ENCODE peak calls at places on chromosomes 2 and 18, in seven cellular contexts. U, N, Z, H, L, W and Y are unnamed samples.

GRCh38 chr2:85763831-85764230 is 10.0 kb downstream of the ATOH8 start:
- DNase-seq in L (no peak), H (no peak), Z (no peak), W (peak), N (no peak), U (no peak), Y (no peak)

GRCh38 chr2:236769981-236770671 is 200.5 kb downstream of the ACKR3 start:
- DNase-seq in W (no peak), L (no peak), Z (peak), U (no peak), N (peak), H (no peak), Y (no peak)

GRCh38 chr2:207833265-207833751 is 63.6 kb upstream of the FZD5 start:
- DNase-seq in N (no peak), Z (no peak), L (no peak), H (peak), U (no peak), W (no peak), Y (no peak)

GRCh38 chr2:121696410-121696930 is 40.2 kb downstream of the NIFK start:
- DNase-seq in W (no peak), N (no peak), H (no peak), L (no peak), U (no peak), Z (no peak), Y (no peak)

GRCh38 chr18:36912887-36913286 is 84.0 kb downstream of the KIAA1328 start:
- DNase-seq in U (no peak), L (no peak), Z (no peak), N (no peak), H (no peak), W (no peak), Y (no peak)

GRCh38 chr2:237064203-237065061 is 21.3 kb upstream of the COPS8 start:
- DNase-seq in H (no peak), U (no peak), L (peak), N (no peak), W (no peak), Z (no peak), Y (no peak)

GRCh38 chr2:126543081-126543480 is 112.9 kb upstream of the GYPC start:
- DNase-seq in Z (peak), U (no peak), H (no peak), L (no peak), N (no peak), W (no peak), Y (no peak)

GRCh38 chr2:30709516-30709915 is 97.7 kb downstream of the CAPN13 start:
- DNase-seq in L (no peak), W (no peak), H (peak), N (no peak), Z (no peak), U (no peak), Y (no peak)

GRCh38 chr18:42141439-42141838 is 186.4 kb downstream of the PIK3C3 start:
- DNase-seq in Z (no peak), U (no peak), H (no peak), N (no peak), L (no peak), W (no peak), Y (no peak)

GRCh38 chr18:79252904-79253633 is 142.7 kb upstream of the NFATC1 start:
- DNase-seq in Z (no peak), N (no peak), H (no peak), L (no peak), U (no peak), W (no peak), Y (no peak)

GRCh38 chr18:22827216-22827615 is 105.9 kb upstream of the RBBP8 start:
- DNase-seq in Z (peak), U (no peak), N (no peak), H (no peak), L (no peak), W (no peak), Y (no peak)

GRCh38 chr2:70716951-70717350 is 51.0 kb downstream of the ADD2 start:
- DNase-seq in U (no peak), W (no peak), N (no peak), H (peak), L (no peak), Z (no peak), Y (no peak)

GRCh38 chr2:170812716-170813585 is 3.7 kb upstream of the GAD1 start:
- DNase-seq in L (peak), N (no peak), U (peak), H (peak), W (no peak), Z (peak), Y (no peak)

GRCh38 chr2:135091681-135092080 is 39.6 kb downstream of the RAB3GAP1 start:
- DNase-seq in W (no peak), Z (no peak), N (no peak), L (no peak), H (no peak), U (no peak), Y (no peak)

GRCh38 chr2:210768329-210768910 is 212.0 kb downstream of the CPS1 start:
- DNase-seq in U (no peak), H (no peak), L (no peak), Z (no peak), W (no peak), N (no peak), Y (no peak)

GRCh38 chr2:176075476-176075875 is 8.3 kb downstream of the EVX2 start:
- DNase-seq in Z (no peak), L (no peak), U (no peak), W (no peak), H (peak), N (no peak), Y (no peak)

GRCh38 chr18:67217551-67218166 is 298.9 kb downstream of the DSEL start:
- DNase-seq in L (peak), N (no peak), H (peak), Z (peak), W (no peak), U (peak), Y (peak)

GRCh38 chr2:180647206-180647605 is 333.2 kb upstream of the UBE2E3 start:
- DNase-seq in N (no peak), W (no peak), L (no peak), Z (peak), U (no peak), H (no peak), Y (no peak)

GRCh38 chr18:33440384-33441043 is at the start of gene CCDC178:
- DNase-seq in H (peak), L (peak), W (peak), U (peak), N (no peak), Z (peak), Y (peak)

GRCh38 chr2:221104391-221104811 is 467.7 kb downstream of the EPHA4 start:
- DNase-seq in U (peak), W (peak), N (no peak), H (peak), Z (peak), L (no peak), Y (peak)

GRCh38 chr2:148887349-148888002 is 12.4 kb downstream of the KIF5C start:
- DNase-seq in W (no peak), U (no peak), H (no peak), N (no peak), L (no peak), Z (no peak), Y (no peak)

GRCh38 chr2:120712180-120712678 is 23.4 kb upstream of the GLI2 start:
- DNase-seq in W (peak), U (no peak), N (no peak), Z (no peak), H (no peak), L (no peak), Y (peak)

GRCh38 chr2:102253753-102254150 is 57.6 kb upstream of the IL1RL1 start:
- DNase-seq in U (no peak), Z (peak), L (no peak), N (no peak), H (no peak), W (no peak), Y (no peak)
- TF ChIP-seq CTCF in U (no peak), Z (peak), L (no peak), N (peak), H (no peak), W (no peak), Y (no peak)

GRCh38 chr2:46300406-46300832 is 3.2 kb downstream of the EPAS1 start:
- DNase-seq in Z (no peak), L (no peak), W (no peak), U (no peak), N (no peak), H (no peak), Y (no peak)

GRCh38 chr2:46298522-46299351 is 1.5 kb downstream of the EPAS1 start:
- DNase-seq in W (peak), N (peak), U (peak), Z (peak), L (peak), H (peak), Y (peak)

GRCh38 chr2:46298272-46298521 is 990 bp downstream of the EPAS1 start:
- DNase-seq in H (peak), U (no peak), L (no peak), N (peak), Z (no peak), W (no peak), Y (no peak)

GRCh38 chr2:46297546-46298271 is 502 bp downstream of the EPAS1 start:
- DNase-seq in Z (no peak), H (peak), U (peak), W (peak), L (peak), N (peak), Y (peak)

GRCh38 chr2:46299365-46300263 is 2.4 kb downstream of the EPAS1 start:
- DNase-seq in N (peak), U (peak), H (peak), Z (peak), W (peak), L (peak), Y (peak)
- TF ChIP-seq CTCF in N (peak), U (no peak), H (no peak), Z (no peak), W (no peak), L (peak), Y (no peak)

GRCh38 chr18:49844903-49845302 is 31.6 kb upstream of the ACAA2 start:
- DNase-seq in W (no peak), N (no peak), L (no peak), H (no peak), Z (no peak), U (no peak), Y (no peak)

GRCh38 chr18:49841236-49842217 is 28.2 kb upstream of the ACAA2 start:
- DNase-seq in Z (no peak), U (no peak), H (no peak), W (no peak), N (no peak), L (no peak), Y (no peak)

GRCh38 chr18:49843131-49843530 is 29.8 kb upstream of the ACAA2 start:
- DNase-seq in U (no peak), H (no peak), W (no peak), N (no peak), Z (no peak), L (no peak), Y (no peak)

GRCh38 chr18:49843778-49844625 is 30.7 kb upstream of the ACAA2 start:
- DNase-seq in N (no peak), W (no peak), U (no peak), H (no peak), L (no peak), Z (no peak), Y (no peak)

GRCh38 chr18:49842656-49843055 is 29.3 kb upstream of the ACAA2 start:
- DNase-seq in L (no peak), H (no peak), U (no peak), W (no peak), N (no peak), Z (no peak), Y (no peak)
- TF ChIP-seq CTCF in L (no peak), H (no peak), U (no peak), W (no peak), N (no peak), Z (no peak), Y (no peak)

GRCh38 chr18:10045296-10045891 is 131.6 kb downstream of the VAPA start:
- DNase-seq in U (no peak), W (no peak), N (no peak), Z (no peak), H (no peak), L (no peak), Y (no peak)

GRCh38 chr18:10044054-10044453 is 130.2 kb downstream of the VAPA start:
- DNase-seq in W (no peak), U (no peak), L (no peak), Z (no peak), H (no peak), N (no peak), Y (no peak)

GRCh38 chr18:10040287-10041011 is 126.6 kb downstream of the VAPA start:
- DNase-seq in Z (peak), H (no peak), N (no peak), U (peak), W (no peak), L (no peak), Y (no peak)

GRCh38 chr18:10041180-10041579 is 127.4 kb downstream of the VAPA start:
- DNase-seq in W (no peak), L (no peak), Z (peak), H (no peak), U (peak), N (no peak), Y (peak)

DNA sequence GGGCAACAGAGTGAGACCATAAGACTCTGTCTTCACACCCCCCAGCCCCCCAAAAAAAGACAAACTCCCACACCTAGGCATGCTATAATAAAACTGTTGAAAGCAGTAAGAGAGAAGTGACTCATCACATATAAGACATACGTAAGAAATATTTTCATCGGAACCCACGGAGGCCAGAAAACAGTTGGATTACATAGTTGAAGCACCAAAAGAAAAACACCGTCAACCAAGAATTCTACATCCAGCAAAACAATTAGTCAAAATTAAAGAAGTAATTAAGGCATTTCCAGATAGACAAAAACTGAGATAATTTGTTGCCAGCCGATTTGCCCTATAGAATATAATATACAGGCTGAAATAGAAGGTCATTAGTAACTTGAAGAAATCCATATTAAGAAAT is 128.7 kb downstream of the VAPA start:
- DNase-seq in U (no peak), L (no peak), Z (no peak), N (no peak), H (no peak), W (no peak), Y (no peak)
- TF ChIP-seq CTCF in U (no peak), L (no peak), Z (no peak), N (no peak), H (no peak), W (no peak), Y (no peak)

GRCh38 chr18:70578480-70578879 is 289.6 kb downstream of the SOCS6 start:
- DNase-seq in N (no peak), U (no peak), Z (no peak), W (no peak), L (no peak), H (peak), Y (peak)
- TF ChIP-seq CTCF in N (no peak), U (no peak), Z (no peak), W (no peak), L (no peak), H (no peak), Y (peak)

GRCh38 chr2:109481196-109481555 is 132.6 kb downstream of the SEPTIN10 start:
- DNase-seq in U (peak), L (no peak), W (no peak), H (no peak), Z (no peak), N (no peak), Y (no peak)
- TF ChIP-seq CTCF in U (no peak), L (no peak), W (no peak), H (no peak), Z (no peak), N (no peak), Y (no peak)

GRCh38 chr2:222408684-222409083 is 15.7 kb upstream of the SGPP2 start:
- DNase-seq in Z (no peak), L (no peak), N (no peak), U (no peak), H (no peak), W (no peak), Y (no peak)
- TF ChIP-seq CTCF in Z (no peak), L (no peak), N (no peak), U (no peak), H (no peak), W (no peak), Y (no peak)